ENCODE peak calls at places on chromosome 5, in seven cellular contexts. I is body of pancreas; X is colonic mucosa; P is CD8-positive, alpha-beta T cell; D is left ventricle myocardium inferior; M is astrocyte of the cerebellum; W is right cardiac atrium. E is an unnamed sample.

GRCh38 chr5:74851026-74851425 is 15.2 kb downstream of the FAM169A start:
- DNase-seq in I (no peak), D (no peak), P (no peak), W (no peak), M (no peak), X (no peak), E (no peak)

GRCh38 chr5:133950821-133951612 is 17.4 kb downstream of the C5orf15 start:
- DNase-seq in M (no peak), W (no peak), D (no peak), I (no peak), X (no peak), P (no peak), E (no peak)

GRCh38 chr5:167579701-167580045 is 711.8 kb upstream of the WWC1 start:
- DNase-seq in X (no peak), D (no peak), I (no peak), M (no peak), W (no peak), P (no peak), E (no peak)

GRCh38 chr5:167442922-167443321 is 848.5 kb upstream of the WWC1 start:
- DNase-seq in M (peak), W (no peak), D (no peak), I (peak), X (no peak), P (no peak), E (no peak)

GRCh38 chr5:176889321-176890280 is 9.5 kb downstream of the HK3 start:
- DNase-seq in I (no peak), M (no peak), W (no peak), X (no peak), P (no peak), D (no peak), E (no peak)

GRCh38 chr5:82375488-82376294 is 97.5 kb upstream of the RPS23 start:
- DNase-seq in W (no peak), X (no peak), I (no peak), M (no peak), P (no peak), D (no peak), E (no peak)

GRCh38 chr5:116300016-116300601 is 215.3 kb downstream of the COMMD10 start:
- DNase-seq in P (no peak), W (no peak), M (no peak), I (no peak), X (no peak), D (no peak), E (no peak)

GRCh38 chr5:135533346-135533745 is 2.4 kb downstream of the NEUROG1 start:
- DNase-seq in X (no peak), P (no peak), D (no peak), M (no peak), I (no peak), W (no peak), E (no peak)

GRCh38 chr5:109866051-109866450 is 176.3 kb downstream of the MAN2A1 start:
- DNase-seq in I (no peak), X (no peak), D (no peak), M (no peak), W (no peak), P (no peak), E (no peak)

GRCh38 chr5:74516217-74516636 is 124.3 kb downstream of the ENC1 start:
- DNase-seq in M (no peak), D (no peak), W (no peak), P (no peak), I (no peak), X (no peak), E (no peak)

GRCh38 chr5:151085517-151086031 is 4.7 kb upstream of the TNIP1 start:
- DNase-seq in D (peak), X (peak), M (no peak), P (no peak), W (peak), I (peak), E (no peak)

GRCh38 chr5:30846171-30846570 is 347.3 kb upstream of the CDH6 start:
- DNase-seq in M (no peak), X (no peak), D (no peak), I (no peak), P (no peak), W (no peak), E (no peak)

GRCh38 chr5:113378081-113378480 is 56.7 kb downstream of the TSSK1B start:
- DNase-seq in P (no peak), X (no peak), I (no peak), D (no peak), W (no peak), M (no peak), E (no peak)

GRCh38 chr5:149367249-149367971 is 9.6 kb downstream of the PCYOX1L start:
- DNase-seq in I (peak), X (peak), D (no peak), M (no peak), P (peak), W (peak), E (peak)

GRCh38 chr5:66661149-66661548 is 65.0 kb downstream of the MAST4 start:
- DNase-seq in X (peak), W (peak), P (no peak), I (no peak), D (peak), M (peak), E (no peak)

GRCh38 chr5:125409496-125410351 is 663.3 kb upstream of the ZNF608 start:
- DNase-seq in I (no peak), W (no peak), D (no peak), M (no peak), P (no peak), X (peak), E (peak)

GRCh38 chr5:75052461-75053285 is at the start of gene GCNT4:
- DNase-seq in X (peak), M (no peak), W (peak), P (peak), I (peak), D (peak), E (no peak)

GRCh38 chr5:31119938-31120641 is 73.4 kb upstream of the CDH6 start:
- DNase-seq in P (no peak), D (no peak), W (no peak), M (no peak), X (no peak), I (no peak), E (no peak)

GRCh38 chr5:39714036-39714698 is 289.4 kb upstream of the DAB2 start:
- DNase-seq in X (peak), P (no peak), M (peak), I (peak), W (no peak), D (no peak), E (no peak)

GRCh38 chr5:64767959-64768357 is 533 bp downstream of the SREK1IP1 start:
- DNase-seq in X (peak), D (no peak), W (no peak), M (no peak), I (peak), P (peak), E (no peak)

GRCh38 chr5:89729623-89730390 is 679.7 kb downstream of the CETN3 start:
- DNase-seq in W (no peak), I (no peak), X (no peak), P (no peak), M (peak), D (no peak), E (no peak)

GRCh38 chr5:65630981-65631380 is 6.2 kb downstream of the SHLD3 start:
- DNase-seq in I (no peak), X (no peak), P (no peak), W (no peak), M (no peak), D (no peak), E (no peak)

GRCh38 chr5:43243270-43243669 is 51.2 kb downstream of the NIM1K start:
- DNase-seq in P (no peak), M (no peak), W (no peak), X (no peak), I (no peak), D (no peak), E (no peak)

GRCh38 chr5:77133061-77133758 is 46.1 kb upstream of the ZBED3 start:
- DNase-seq in M (peak), I (peak), D (peak), P (no peak), X (peak), W (peak), E (peak)

GRCh38 chr5:125536582-125536981 is 790.1 kb upstream of the ZNF608 start:
- DNase-seq in X (no peak), M (peak), P (no peak), D (no peak), I (no peak), W (no peak), E (no peak)

GRCh38 chr5:111404270-111404769 is 108.0 kb downstream of the STARD4 start:
- DNase-seq in P (no peak), D (no peak), X (no peak), W (no peak), I (no peak), M (no peak), E (no peak)

GRCh38 chr5:105428461-105429129 is 1866.0 kb upstream of the NUDT12 start:
- DNase-seq in M (no peak), P (no peak), W (no peak), I (no peak), D (no peak), X (no peak), E (no peak)

GRCh38 chr5:42854795-42855194 is 43.1 kb upstream of the SELENOP start:
- DNase-seq in I (no peak), W (no peak), P (no peak), M (no peak), X (peak), D (no peak), E (no peak)

GRCh38 chr5:3350781-3351180 is 244.9 kb upstream of the IRX1 start:
- DNase-seq in P (no peak), M (no peak), X (peak), I (no peak), W (no peak), D (no peak), E (no peak)

GRCh38 chr5:74239268-74239667 is 401.3 kb downstream of the ENC1 start:
- DNase-seq in M (no peak), X (no peak), W (no peak), I (no peak), P (no peak), D (no peak), E (no peak)

GRCh38 chr5:135560858-135561257 is 17.9 kb downstream of the CXCL14 start:
- DNase-seq in P (peak), D (peak), X (peak), M (peak), W (peak), I (peak), E (peak)

GRCh38 chr5:124628721-124629596 is 117.5 kb downstream of the ZNF608 start:
- DNase-seq in I (no peak), D (no peak), X (no peak), W (peak), M (peak), P (no peak), E (peak)

GRCh38 chr5:143837306-143837848 is 25.4 kb downstream of the HMHB1 start:
- DNase-seq in P (no peak), I (no peak), X (no peak), W (no peak), M (peak), D (no peak), E (peak)

GRCh38 chr5:88680253-88681132 is 202.5 kb downstream of the MEF2C start:
- DNase-seq in I (peak), X (peak), W (peak), M (no peak), P (peak), D (peak), E (no peak)
- H3K4me3 ChIP-seq in I (no peak), X (peak), W (peak), M (peak), P (peak), D (peak), E (no peak)

DNA sequence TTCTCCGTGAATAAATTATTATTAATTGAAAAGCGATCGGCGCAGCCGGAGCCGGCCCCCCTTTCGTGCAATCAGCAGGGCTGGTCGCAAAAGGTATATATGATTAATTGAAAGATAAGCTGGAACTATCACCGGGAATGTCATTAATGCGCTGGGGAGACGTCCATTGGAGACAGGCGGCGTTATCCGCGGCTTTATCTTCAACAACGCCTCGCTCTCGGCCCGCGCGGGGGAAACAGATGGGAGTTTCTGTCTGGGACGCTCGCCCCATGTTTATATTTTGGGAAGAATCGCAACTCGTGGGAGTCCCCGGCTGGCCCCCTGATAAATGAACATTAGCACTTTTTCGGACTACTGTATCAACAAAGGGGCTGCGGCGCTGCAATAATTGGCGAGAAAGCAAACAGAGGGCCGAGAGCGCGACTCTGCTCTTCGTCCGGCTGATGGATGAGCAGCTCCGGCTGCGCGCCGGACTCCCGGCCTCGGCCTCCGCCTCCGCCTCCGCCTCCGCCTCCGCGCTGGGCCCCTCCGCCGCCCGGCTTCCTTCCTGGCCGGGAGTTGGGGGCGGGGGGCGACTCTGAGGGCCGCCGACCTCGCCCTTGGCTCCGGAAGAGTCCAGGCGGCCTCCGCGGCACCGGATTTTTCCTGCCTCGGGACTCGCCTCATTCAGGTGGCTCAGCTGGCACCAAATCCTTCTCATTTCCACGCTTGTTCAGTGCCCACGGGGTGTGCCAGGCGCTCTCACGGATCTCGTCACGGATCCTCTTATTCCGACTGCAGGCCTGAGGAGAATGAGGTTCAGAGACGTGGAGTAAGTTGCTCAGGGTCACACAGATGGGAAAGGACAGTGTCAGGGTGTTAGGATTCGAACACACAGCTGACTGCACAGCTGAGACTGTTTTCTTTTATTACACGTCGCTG is 3.6 kb upstream of the NKX2-5 start:
- DNase-seq in M (no peak), X (no peak), D (no peak), W (peak), P (no peak), I (no peak), E (no peak)
- H3K4me3 ChIP-seq in M (no peak), X (no peak), D (peak), W (peak), P (no peak), I (no peak), E (no peak)

DNA sequence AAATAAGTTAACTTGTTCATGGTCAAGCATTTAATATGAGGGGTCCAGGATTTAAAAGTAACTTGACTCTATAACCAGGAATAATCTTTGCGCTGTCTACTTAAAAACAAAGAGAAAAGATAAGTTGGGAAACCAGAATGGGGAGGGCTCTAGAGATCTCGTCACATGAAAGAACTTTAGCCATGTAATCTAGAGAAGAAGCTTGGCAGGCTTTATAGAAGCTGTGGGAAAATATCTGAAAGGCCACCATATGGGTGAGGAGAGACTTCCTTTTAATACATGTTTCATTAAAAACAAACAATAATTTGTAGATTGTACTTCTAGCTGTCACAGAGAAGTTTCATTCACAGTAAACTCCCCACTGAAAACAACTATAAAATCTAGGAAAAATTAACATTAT is 46.7 kb upstream of the PPP1R2B start:
- DNase-seq in W (no peak), M (no peak), P (no peak), I (no peak), D (no peak), X (no peak), E (no peak)
- H3K4me3 ChIP-seq in W (no peak), M (no peak), P (no peak), I (no peak), D (no peak), X (no peak), E (no peak)

GRCh38 chr5:141322261-141322660 is 1.7 kb upstream of the TAF7 start:
- DNase-seq in P (no peak), M (no peak), W (no peak), I (no peak), X (no peak), D (no peak), E (no peak)

GRCh38 chr5:141320225-141321169 is at the start of gene TAF7:
- DNase-seq in I (peak), X (peak), D (peak), W (peak), P (peak), M (peak), E (peak)

GRCh38 chr5:141328231-141328630 is 2.1 kb upstream of the PCDHGA1 start:
- DNase-seq in M (no peak), X (no peak), P (no peak), W (no peak), D (no peak), I (no peak), E (no peak)

GRCh38 chr5:141330299-141331080 is at the start of gene PCDHGA1:
- DNase-seq in P (no peak), I (no peak), W (no peak), D (no peak), M (no peak), X (no peak), E (no peak)

DNA sequence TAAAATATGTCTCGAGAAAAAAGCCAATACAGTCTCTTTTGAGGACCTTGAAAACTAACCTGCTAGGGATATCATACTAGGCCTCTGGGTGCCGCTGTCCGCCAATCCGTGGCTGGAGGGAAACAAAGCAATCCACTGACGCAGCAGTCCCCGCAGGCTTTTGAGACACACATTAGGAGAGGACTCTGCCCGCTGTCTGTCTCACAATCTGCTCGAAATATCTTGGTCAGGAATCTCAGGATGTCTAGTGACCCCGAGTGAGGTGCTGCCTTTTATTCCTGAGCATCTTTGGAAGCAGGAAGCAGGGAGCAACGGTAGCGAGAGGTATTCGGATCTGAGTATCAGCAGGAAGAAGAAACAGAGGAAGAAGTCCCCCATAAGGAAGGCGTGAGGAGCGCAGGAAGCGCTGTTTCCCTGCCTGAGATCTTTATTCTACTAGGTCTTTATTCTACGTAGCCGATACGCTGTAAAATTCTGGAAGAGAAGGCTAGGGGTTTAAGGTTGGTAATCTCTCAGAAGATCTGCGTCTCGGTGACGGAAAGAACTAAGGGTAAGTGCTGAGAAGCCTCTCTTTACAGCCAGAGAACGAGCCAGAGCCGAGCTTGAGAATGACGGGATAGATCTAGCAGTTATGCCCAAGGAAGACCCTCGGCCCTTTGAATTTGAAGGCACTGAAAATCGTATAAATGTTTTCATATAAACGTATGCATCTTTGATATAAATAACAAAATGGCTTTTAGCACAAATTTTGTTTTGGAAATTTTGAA is 4.0 kb upstream of the PCDHGA1 start:
- DNase-seq in P (peak), M (peak), X (peak), W (peak), I (peak), D (peak), E (no peak)
- H3K4me3 ChIP-seq in P (peak), M (peak), X (peak), W (peak), I (no peak), D (peak), E (peak)

GRCh38 chr5:79875230-79875629 is 115.8 kb downstream of the MTX3 start:
- DNase-seq in M (no peak), W (no peak), D (peak), I (no peak), X (no peak), P (no peak), E (no peak)

GRCh38 chr5:79873216-79873615 is 117.8 kb downstream of the MTX3 start:
- DNase-seq in I (no peak), M (no peak), X (no peak), W (no peak), P (no peak), D (no peak), E (no peak)

GRCh38 chr5:79868271-79868670 is 122.8 kb downstream of the MTX3 start:
- DNase-seq in W (no peak), P (no peak), X (no peak), D (no peak), M (no peak), I (no peak), E (no peak)

GRCh38 chr5:79872309-79872708 is 118.8 kb downstream of the MTX3 start:
- DNase-seq in P (no peak), M (no peak), I (no peak), W (no peak), X (no peak), D (no peak), E (no peak)

GRCh38 chr5:79871721-79872120 is 119.3 kb downstream of the MTX3 start:
- DNase-seq in M (no peak), I (no peak), X (no peak), D (no peak), P (no peak), W (no peak), E (no peak)
- H3K4me3 ChIP-seq in M (no peak), I (no peak), X (no peak), D (no peak), P (no peak), W (no peak), E (no peak)

DNA sequence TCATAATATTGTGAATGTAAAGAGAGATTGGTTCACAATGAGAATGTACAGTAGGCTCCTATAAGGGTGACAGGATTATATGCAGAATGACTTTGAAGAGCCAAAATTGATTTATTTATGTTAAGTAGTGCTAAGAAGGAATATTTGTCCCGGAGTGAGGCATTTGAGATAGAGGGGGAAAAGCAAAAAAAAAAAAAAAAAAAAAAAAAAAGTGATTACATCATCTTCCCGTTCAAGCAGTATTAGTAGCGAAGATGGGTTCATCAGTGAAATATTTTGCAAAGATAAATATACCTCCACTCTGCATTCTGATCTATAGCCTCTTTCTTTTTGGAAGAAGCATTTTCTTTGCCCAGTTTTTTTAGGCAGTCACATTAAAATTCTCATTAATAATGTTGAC is 74.0 kb downstream of the PIK3R1 start:
- DNase-seq in P (no peak), I (no peak), M (no peak), X (no peak), D (no peak), W (no peak), E (no peak)
- H3K4me3 ChIP-seq in P (no peak), I (no peak), M (no peak), X (no peak), D (peak), W (peak), E (no peak)

GRCh38 chr5:96297867-96298266 is 135.2 kb downstream of the PCSK1 start:
- DNase-seq in P (no peak), M (peak), D (no peak), X (no peak), W (no peak), I (no peak), E (peak)
- H3K4me3 ChIP-seq in P (no peak), M (no peak), D (no peak), X (no peak), W (no peak), I (no peak), E (no peak)

GRCh38 chr5:159101689-159102088 is 2.0 kb upstream of the EBF1 start:
- DNase-seq in M (no peak), W (no peak), X (no peak), P (no peak), I (no peak), D (no peak), E (no peak)
- H3K4me3 ChIP-seq in M (no peak), W (peak), X (no peak), P (no peak), I (no peak), D (peak), E (no peak)

E was measured in HFF-Myc.